ENCODE peak calls at places on chromosomes 2 and 18, in five cellular contexts. K is upper lobe of right lung, A is keratinocyte, F is esophagus squamous epithelium, Q is foreskin fibroblast. Y is an unnamed sample.

GRCh38 chr18:35203001-35203553 is 37.8 kb upstream of the ZNF397 start:
- DNase-seq in K (no peak), A (no peak), F (no peak), Q (no peak), Y (no peak)

GRCh38 chr18:24043403-24043802 is 28.8 kb downstream of the TTC39C start:
- DNase-seq in K (no peak), A (no peak), F (no peak), Q (no peak), Y (no peak)

GRCh38 chr2:128786296-128786695 is 467.6 kb upstream of the HS6ST1 start:
- DNase-seq in K (no peak), A (no peak), F (no peak), Q (no peak), Y (no peak)

GRCh38 chr2:47905454-47906260 is 641 bp downstream of the FBXO11 start:
- DNase-seq in K (peak; percentile 88), A (no peak), F (peak; percentile 10), Q (peak; percentile 39), Y (peak; percentile 67)

GRCh38 chr2:114609203-114609602 is 166.8 kb downstream of the DPP10 start:
- DNase-seq in K (no peak), A (no peak), F (no peak), Q (no peak), Y (no peak)

GRCh38 chr2:212554233-212554632 is 15.6 kb upstream of the ERBB4 start:
- DNase-seq in K (no peak), A (no peak), F (no peak), Q (no peak), Y (no peak)

GRCh38 chr18:8721094-8721669 is 15.8 kb downstream of the MTCL1 start:
- DNase-seq in K (no peak), A (no peak), F (no peak), Q (no peak), Y (no peak)

GRCh38 chr2:96918092-96918753 is 48.3 kb upstream of the SEMA4C start:
- DNase-seq in K (no peak), A (no peak), F (no peak), Q (no peak), Y (no peak)

GRCh38 chr2:134594399-134594798 is 124.4 kb downstream of the TMEM163 start:
- DNase-seq in K (no peak), A (no peak), F (no peak), Q (no peak), Y (no peak)

GRCh38 chr2:85034158-85034557 is 63.2 kb downstream of the KCMF1 start:
- DNase-seq in K (no peak), A (no peak), F (no peak), Q (no peak), Y (no peak)

GRCh38 chr18:47611649-47612048 is 318.8 kb downstream of the SMAD2 start:
- DNase-seq in K (no peak), A (no peak), F (no peak), Q (no peak), Y (no peak)
- TF ChIP-seq CTCF in K (no peak), A (no peak), F (no peak), Q (no peak), Y (no peak)

GRCh38 chr2:73269686-73270465 is 14.4 kb downstream of the FBXO41 start:
- DNase-seq in K (no peak), A (no peak), F (no peak), Q (no peak), Y (no peak)
- H3K4me3 ChIP-seq in K (no peak overlapping the region), A (peak overlapping the region; percentile 27), F (peak overlapping the region; percentile 63), Q (no peak overlapping the region), Y (peak overlapping the region; percentile 45)

GRCh38 chr18:80035997-80036396 is 1.8 kb downstream of the RBFA start:
- DNase-seq in K (no peak), A (no peak), F (no peak), Q (no peak), Y (no peak)

GRCh38 chr18:80037300-80037699 is 3.1 kb downstream of the RBFA start:
- DNase-seq in K (no peak), A (no peak), F (no peak), Q (no peak), Y (no peak)

GRCh38 chr18:80034852-80035406 is 695 bp downstream of the RBFA start:
- DNase-seq in K (no peak), A (no peak), F (no peak), Q (no peak), Y (no peak)

GRCh38 chr18:80033181-80034067 is 810 bp upstream of the RBFA start:
- DNase-seq in K (peak; percentile 86), A (no peak), F (peak; percentile 76), Q (peak; percentile 18), Y (peak; percentile 30)

GRCh38 chr18:80034068-80034851 is at the start of gene RBFA:
- DNase-seq in K (peak; percentile 100), A (peak; percentile 81), F (peak; percentile 89), Q (peak; percentile 98), Y (peak; percentile 99)
- TF ChIP-seq CTCF in K (peak; percentile 52), A (peak; percentile 56), F (no peak), Q (peak; percentile 32), Y (peak; percentile 48)

DNA sequence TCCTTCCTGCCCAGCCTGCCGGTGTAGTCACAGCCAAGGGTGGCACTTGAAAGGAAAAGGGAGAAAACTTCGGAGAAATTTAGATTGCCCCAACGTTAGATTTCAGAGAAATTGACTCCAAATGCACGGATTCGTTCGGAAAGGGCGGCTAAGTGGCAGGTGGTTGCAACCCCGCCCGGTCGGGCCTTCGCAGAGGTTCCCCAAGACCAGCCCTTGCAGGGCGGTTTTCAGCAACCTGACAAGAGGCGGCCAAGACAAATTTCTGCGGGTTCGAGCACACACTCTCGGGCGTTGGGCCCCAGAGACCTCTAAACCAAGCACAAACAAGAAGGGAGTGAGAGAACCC is 4.8 kb downstream of the ONECUT2 start:
- DNase-seq in K (no peak), A (no peak), F (no peak), Q (no peak), Y (no peak)
- H3K4me3 ChIP-seq in K (no peak overlapping the region), A (no peak overlapping the region), F (peak overlapping the region; percentile 10), Q (no peak overlapping the region), Y (no peak overlapping the region)

GRCh38 chr2:63665806-63666205 is 77.0 kb downstream of the MDH1 start:
- DNase-seq in K (no peak), A (no peak), F (no peak), Q (peak; percentile 76), Y (no peak)

GRCh38 chr2:63665091-63665490 is 76.3 kb downstream of the MDH1 start:
- DNase-seq in K (no peak), A (no peak), F (no peak), Q (no peak), Y (no peak)

GRCh38 chr2:63668464-63668863 is 79.7 kb downstream of the MDH1 start:
- DNase-seq in K (no peak), A (no peak), F (no peak), Q (no peak), Y (no peak)

GRCh38 chr2:63668000-63668399 is 79.2 kb downstream of the MDH1 start:
- DNase-seq in K (no peak), A (no peak), F (no peak), Q (no peak), Y (no peak)

GRCh38 chr2:63667132-63667531 is 78.4 kb downstream of the MDH1 start:
- DNase-seq in K (no peak), A (no peak), F (no peak), Q (no peak), Y (peak; percentile 52)
- TF ChIP-seq CTCF in K (no peak), A (no peak), F (no peak), Q (no peak), Y (peak; percentile 46)

DNA sequence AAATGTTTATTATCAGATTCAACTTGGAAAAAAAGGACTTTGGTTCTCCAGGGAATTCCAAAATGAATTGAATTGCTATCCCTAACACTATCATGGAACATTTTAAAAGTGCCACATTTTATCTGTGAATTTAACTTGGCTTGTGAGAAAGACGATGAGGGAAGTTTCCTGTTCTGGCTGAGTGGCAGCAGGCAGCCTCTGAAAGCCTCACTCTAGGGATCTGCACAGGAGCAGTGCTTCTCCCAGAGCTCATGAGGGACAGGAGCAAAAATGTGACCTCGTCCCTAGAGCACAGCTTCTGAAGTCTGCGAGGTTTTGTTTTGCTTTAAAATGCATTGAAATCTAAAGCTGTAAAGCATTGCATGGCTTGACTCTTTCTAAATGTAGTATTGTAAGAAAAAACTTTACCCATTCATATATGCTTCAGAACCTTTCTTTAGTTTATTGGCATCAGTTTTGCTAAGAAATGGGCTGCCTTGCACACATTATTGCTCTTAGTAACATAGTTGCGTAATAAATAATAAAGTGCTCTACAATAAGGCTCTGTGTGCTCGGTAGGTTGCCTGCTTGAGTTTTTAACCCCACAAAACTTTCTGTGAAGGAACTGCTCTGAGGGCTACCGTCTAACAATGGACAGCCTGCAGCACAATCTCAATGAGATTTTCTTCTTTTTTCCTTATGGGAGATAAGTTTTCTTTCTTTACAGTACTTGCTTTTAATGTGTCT is 136.2 kb upstream of the CDCA7 start:
- DNase-seq in K (no peak), A (no peak), F (no peak), Q (no peak), Y (no peak)
- H3K4me3 ChIP-seq in K (no peak overlapping the region), A (no peak overlapping the region), F (no peak overlapping the region), Q (no peak overlapping the region), Y (no peak overlapping the region)

GRCh38 chr2:59585657-59586056 is 967.8 kb downstream of the BCL11A start:
- DNase-seq in K (no peak), A (no peak), F (no peak), Q (no peak), Y (no peak)

GRCh38 chr2:59589881-59590280 is 963.6 kb downstream of the BCL11A start:
- DNase-seq in K (no peak), A (no peak), F (no peak), Q (no peak), Y (no peak)

GRCh38 chr2:59590802-59591201 is 962.7 kb downstream of the BCL11A start:
- DNase-seq in K (no peak), A (no peak), F (no peak), Q (no peak), Y (no peak)

GRCh38 chr2:59583173-59583765 is 970.2 kb downstream of the BCL11A start:
- DNase-seq in K (no peak), A (no peak), F (no peak), Q (no peak), Y (peak; percentile 8)

GRCh38 chr2:59584958-59585357 is 968.5 kb downstream of the BCL11A start:
- DNase-seq in K (no peak), A (no peak), F (no peak), Q (no peak), Y (peak; percentile 9)
- TF ChIP-seq CTCF in K (peak; percentile 25), A (peak; percentile 18), F (no peak), Q (no peak), Y (peak; percentile 39)

GRCh38 chr2:235492850-235493344 is 946 bp upstream of the AGAP1 start:
- DNase-seq in K (no peak), A (no peak), F (no peak), Q (no peak), Y (no peak)
- H3K4me3 ChIP-seq in K (peak overlapping the region; percentile 53), A (peak overlapping the region; percentile 23), F (peak overlapping the region; percentile 84), Q (peak overlapping the region; percentile 43), Y (peak overlapping the region; percentile 57)

GRCh38 chr2:58107803-58108710 is 61.5 kb downstream of the VRK2 start:
- DNase-seq in K (no peak), A (peak; percentile 57), F (no peak), Q (peak; percentile 80), Y (peak; percentile 98)

GRCh38 chr2:58109481-58109880 is 62.9 kb downstream of the VRK2 start:
- DNase-seq in K (no peak), A (no peak), F (no peak), Q (no peak), Y (no peak)

GRCh38 chr2:58106896-58107295 is 60.3 kb downstream of the VRK2 start:
- DNase-seq in K (no peak), A (no peak), F (no peak), Q (no peak), Y (no peak)

GRCh38 chr2:58110765-58111164 is 64.2 kb downstream of the VRK2 start:
- DNase-seq in K (no peak), A (no peak), F (no peak), Q (no peak), Y (no peak)
- TF ChIP-seq CTCF in K (no peak), A (peak; percentile 8), F (no peak), Q (no peak), Y (no peak)

Y was measured in epithelial cell of esophagus.